ENCODE peak calls at places on chromosome 1, in ten cellular contexts. One of them, this sample, is unnamed. For H3K9me3, the result is how much of the 10 kb centered on the place peaks cover.

GRCh38 chr1:87221008-87221407 is 107.7 kb upstream of the LMO4 start:
- DNase-seq in aorta: no peak
- DNase-seq in ascending aorta: no peak
- DNase-seq in lung: no peak
- DNase-seq in SK-N-SH: no peak
- DNase-seq in suprapubic skin: no peak
- DNase-seq in colonic mucosa: no peak
- DNase-seq in heart left ventricle: no peak
- DNase-seq in small intestine: no peak
- DNase-seq in OCI-LY7: no peak
- DNase-seq in this sample: no peak

GRCh38 chr1:219938706-219939105 is 10.3 kb upstream of the SLC30A10 start:
- DNase-seq in aorta: no peak
- DNase-seq in ascending aorta: no peak
- DNase-seq in lung: no peak
- DNase-seq in SK-N-SH: no peak
- DNase-seq in suprapubic skin: no peak
- DNase-seq in colonic mucosa: no peak
- DNase-seq in heart left ventricle: no peak
- DNase-seq in small intestine: peak
- DNase-seq in OCI-LY7: no peak
- DNase-seq in this sample: peak

GRCh38 chr1:81109038-81109437 is 691.7 kb upstream of the ADGRL2 start:
- DNase-seq in aorta: no peak
- DNase-seq in ascending aorta: no peak
- DNase-seq in lung: no peak
- DNase-seq in SK-N-SH: no peak
- DNase-seq in suprapubic skin: no peak
- DNase-seq in colonic mucosa: no peak
- DNase-seq in heart left ventricle: no peak
- DNase-seq in small intestine: no peak
- DNase-seq in OCI-LY7: no peak
- DNase-seq in this sample: no peak

GRCh38 chr1:160149706-160150105 is 1.7 kb upstream of the ATP1A4 start:
- DNase-seq in aorta: no peak
- DNase-seq in ascending aorta: no peak
- DNase-seq in lung: no peak
- DNase-seq in SK-N-SH: no peak
- DNase-seq in suprapubic skin: no peak
- DNase-seq in colonic mucosa: no peak
- DNase-seq in heart left ventricle: no peak
- DNase-seq in small intestine: no peak
- DNase-seq in OCI-LY7: no peak
- DNase-seq in this sample: no peak

GRCh38 chr1:206035027-206035426 is 11.3 kb upstream of the CTSE start:
- DNase-seq in aorta: no peak
- DNase-seq in ascending aorta: no peak
- DNase-seq in lung: no peak
- DNase-seq in SK-N-SH: no peak
- DNase-seq in suprapubic skin: no peak
- DNase-seq in colonic mucosa: peak
- DNase-seq in heart left ventricle: no peak
- DNase-seq in small intestine: peak
- DNase-seq in OCI-LY7: peak
- DNase-seq in this sample: no peak

GRCh38 chr1:38735651-38736161 is 123.9 kb downstream of the RRAGC start:
- DNase-seq in aorta: no peak
- DNase-seq in ascending aorta: no peak
- DNase-seq in lung: no peak
- DNase-seq in SK-N-SH: no peak
- DNase-seq in suprapubic skin: no peak
- DNase-seq in colonic mucosa: no peak
- DNase-seq in heart left ventricle: no peak
- DNase-seq in small intestine: no peak
- DNase-seq in OCI-LY7: no peak
- DNase-seq in this sample: no peak

GRCh38 chr1:160620942-160621632 is 25.8 kb downstream of the SLAMF1 start:
- DNase-seq in aorta: no peak
- DNase-seq in ascending aorta: no peak
- DNase-seq in lung: no peak
- DNase-seq in SK-N-SH: no peak
- DNase-seq in suprapubic skin: no peak
- DNase-seq in colonic mucosa: no peak
- DNase-seq in heart left ventricle: no peak
- DNase-seq in small intestine: no peak
- DNase-seq in OCI-LY7: no peak
- DNase-seq in this sample: no peak

GRCh38 chr1:32861904-32862698 is 8.6 kb downstream of the FNDC5 start:
- DNase-seq in aorta: peak
- DNase-seq in ascending aorta: peak
- DNase-seq in lung: no peak
- DNase-seq in SK-N-SH: no peak
- DNase-seq in suprapubic skin: no peak
- DNase-seq in colonic mucosa: no peak
- DNase-seq in heart left ventricle: no peak
- DNase-seq in small intestine: no peak
- DNase-seq in OCI-LY7: no peak
- DNase-seq in this sample: no peak

GRCh38 chr1:223341111-223341510 is 22.9 kb downstream of the SUSD4 start:
- DNase-seq in aorta: no peak
- DNase-seq in ascending aorta: no peak
- DNase-seq in lung: no peak
- DNase-seq in SK-N-SH: no peak
- DNase-seq in suprapubic skin: no peak
- DNase-seq in colonic mucosa: no peak
- DNase-seq in heart left ventricle: peak
- DNase-seq in small intestine: no peak
- DNase-seq in OCI-LY7: no peak
- DNase-seq in this sample: no peak

GRCh38 chr1:61420909-61421835 is 303.8 kb downstream of the TM2D1 start:
- DNase-seq in aorta: no peak
- DNase-seq in ascending aorta: no peak
- DNase-seq in lung: no peak
- DNase-seq in SK-N-SH: no peak
- DNase-seq in suprapubic skin: no peak
- DNase-seq in colonic mucosa: no peak
- DNase-seq in heart left ventricle: peak
- DNase-seq in small intestine: no peak
- DNase-seq in OCI-LY7: no peak
- DNase-seq in this sample: no peak

GRCh38 chr1:185297986-185298385 is 19.1 kb downstream of the IVNS1ABP start:
- DNase-seq in aorta: no peak
- DNase-seq in ascending aorta: no peak
- DNase-seq in lung: no peak
- DNase-seq in SK-N-SH: no peak
- DNase-seq in suprapubic skin: no peak
- DNase-seq in colonic mucosa: no peak
- DNase-seq in heart left ventricle: no peak
- DNase-seq in small intestine: no peak
- DNase-seq in OCI-LY7: no peak
- DNase-seq in this sample: no peak

GRCh38 chr1:22508329-22508728 is 55.0 kb upstream of the EPHA8 start:
- DNase-seq in aorta: no peak
- DNase-seq in ascending aorta: no peak
- DNase-seq in lung: no peak
- DNase-seq in SK-N-SH: no peak
- DNase-seq in suprapubic skin: no peak
- DNase-seq in colonic mucosa: no peak
- DNase-seq in heart left ventricle: no peak
- DNase-seq in small intestine: no peak
- DNase-seq in OCI-LY7: no peak
- DNase-seq in this sample: no peak

GRCh38 chr1:5771788-5772187 is 220.4 kb downstream of the NPHP4 start:
- DNase-seq in aorta: no peak
- DNase-seq in ascending aorta: no peak
- DNase-seq in lung: no peak
- DNase-seq in SK-N-SH: no peak
- DNase-seq in suprapubic skin: no peak
- DNase-seq in colonic mucosa: no peak
- DNase-seq in heart left ventricle: peak
- DNase-seq in small intestine: no peak
- DNase-seq in OCI-LY7: no peak
- DNase-seq in this sample: no peak
- H3K9me3 ChIP-seq in aorta: under half
- H3K9me3 ChIP-seq in ascending aorta: under half
- H3K9me3 ChIP-seq in lung: under half
- H3K9me3 ChIP-seq in SK-N-SH: under half
- H3K9me3 ChIP-seq in suprapubic skin: under half
- H3K9me3 ChIP-seq in colonic mucosa: under half
- H3K9me3 ChIP-seq in heart left ventricle: under half
- H3K9me3 ChIP-seq in small intestine: under half
- H3K9me3 ChIP-seq in OCI-LY7: under half
- H3K9me3 ChIP-seq in this sample: under half

GRCh38 chr1:228242313-228242864 is 34.5 kb downstream of the OBSCN start:
- DNase-seq in aorta: no peak
- DNase-seq in ascending aorta: no peak
- DNase-seq in lung: no peak
- DNase-seq in SK-N-SH: no peak
- DNase-seq in suprapubic skin: no peak
- DNase-seq in colonic mucosa: no peak
- DNase-seq in heart left ventricle: no peak
- DNase-seq in small intestine: no peak
- DNase-seq in OCI-LY7: peak
- DNase-seq in this sample: no peak
- H3K9me3 ChIP-seq in aorta: under half
- H3K9me3 ChIP-seq in ascending aorta: half or more
- H3K9me3 ChIP-seq in lung: under half
- H3K9me3 ChIP-seq in SK-N-SH: under half
- H3K9me3 ChIP-seq in suprapubic skin: under half
- H3K9me3 ChIP-seq in colonic mucosa: under half
- H3K9me3 ChIP-seq in heart left ventricle: under half
- H3K9me3 ChIP-seq in small intestine: under half
- H3K9me3 ChIP-seq in OCI-LY7: half or more
- H3K9me3 ChIP-seq in this sample: under half

GRCh38 chr1:152348447-152348846 is 11.4 kb downstream of the FLG2 start:
- DNase-seq in aorta: no peak
- DNase-seq in ascending aorta: no peak
- DNase-seq in lung: no peak
- DNase-seq in SK-N-SH: no peak
- DNase-seq in suprapubic skin: no peak
- DNase-seq in colonic mucosa: no peak
- DNase-seq in heart left ventricle: no peak
- DNase-seq in small intestine: no peak
- DNase-seq in OCI-LY7: peak
- DNase-seq in this sample: no peak

GRCh38 chr1:152344463-152344862 is 15.3 kb downstream of the FLG2 start:
- DNase-seq in aorta: no peak
- DNase-seq in ascending aorta: no peak
- DNase-seq in lung: no peak
- DNase-seq in SK-N-SH: no peak
- DNase-seq in suprapubic skin: no peak
- DNase-seq in colonic mucosa: no peak
- DNase-seq in heart left ventricle: no peak
- DNase-seq in small intestine: no peak
- DNase-seq in OCI-LY7: no peak
- DNase-seq in this sample: no peak

GRCh38 chr1:152347116-152347728 is 12.6 kb downstream of the FLG2 start:
- DNase-seq in aorta: no peak
- DNase-seq in ascending aorta: no peak
- DNase-seq in lung: no peak
- DNase-seq in SK-N-SH: peak
- DNase-seq in suprapubic skin: no peak
- DNase-seq in colonic mucosa: peak
- DNase-seq in heart left ventricle: no peak
- DNase-seq in small intestine: peak
- DNase-seq in OCI-LY7: peak
- DNase-seq in this sample: no peak

DNA sequence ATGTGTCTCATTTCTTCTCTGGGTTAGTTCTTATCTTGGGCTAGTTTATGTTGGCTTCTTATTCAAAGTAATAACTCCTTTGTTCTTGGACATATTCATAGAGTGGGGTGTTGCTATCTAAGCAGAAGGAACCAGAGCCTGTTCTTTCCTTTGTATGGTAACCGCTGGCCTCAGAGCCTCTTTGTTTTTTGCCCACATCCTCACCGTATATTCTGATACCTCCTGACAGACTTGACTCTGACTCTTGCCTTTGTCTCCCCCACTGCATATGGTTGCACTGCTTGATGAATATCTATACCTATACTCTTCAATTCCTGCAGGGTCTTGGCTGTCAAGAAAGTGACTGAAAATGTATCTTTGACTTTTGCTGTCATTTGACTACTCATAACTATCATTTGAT is 10.2 kb downstream of the FLG2 start:
- DNase-seq in aorta: no peak
- DNase-seq in ascending aorta: no peak
- DNase-seq in lung: no peak
- DNase-seq in SK-N-SH: no peak
- DNase-seq in suprapubic skin: no peak
- DNase-seq in colonic mucosa: no peak
- DNase-seq in heart left ventricle: no peak
- DNase-seq in small intestine: no peak
- DNase-seq in OCI-LY7: no peak
- DNase-seq in this sample: no peak
- H3K9me3 ChIP-seq in aorta: under half
- H3K9me3 ChIP-seq in ascending aorta: under half
- H3K9me3 ChIP-seq in lung: under half
- H3K9me3 ChIP-seq in SK-N-SH: under half
- H3K9me3 ChIP-seq in suprapubic skin: under half
- H3K9me3 ChIP-seq in colonic mucosa: under half
- H3K9me3 ChIP-seq in heart left ventricle: under half
- H3K9me3 ChIP-seq in small intestine: under half
- H3K9me3 ChIP-seq in OCI-LY7: under half
- H3K9me3 ChIP-seq in this sample: under half

GRCh38 chr1:49435291-49435690 is 588.5 kb downstream of the AGBL4 start:
- DNase-seq in aorta: no peak
- DNase-seq in ascending aorta: no peak
- DNase-seq in lung: no peak
- DNase-seq in SK-N-SH: no peak
- DNase-seq in suprapubic skin: no peak
- DNase-seq in colonic mucosa: no peak
- DNase-seq in heart left ventricle: no peak
- DNase-seq in small intestine: no peak
- DNase-seq in OCI-LY7: no peak
- DNase-seq in this sample: no peak
- H3K9me3 ChIP-seq in aorta: under half
- H3K9me3 ChIP-seq in ascending aorta: under half
- H3K9me3 ChIP-seq in lung: under half
- H3K9me3 ChIP-seq in SK-N-SH: under half
- H3K9me3 ChIP-seq in suprapubic skin: under half
- H3K9me3 ChIP-seq in colonic mucosa: under half
- H3K9me3 ChIP-seq in heart left ventricle: under half
- H3K9me3 ChIP-seq in small intestine: under half
- H3K9me3 ChIP-seq in OCI-LY7: under half
- H3K9me3 ChIP-seq in this sample: under half

DNA sequence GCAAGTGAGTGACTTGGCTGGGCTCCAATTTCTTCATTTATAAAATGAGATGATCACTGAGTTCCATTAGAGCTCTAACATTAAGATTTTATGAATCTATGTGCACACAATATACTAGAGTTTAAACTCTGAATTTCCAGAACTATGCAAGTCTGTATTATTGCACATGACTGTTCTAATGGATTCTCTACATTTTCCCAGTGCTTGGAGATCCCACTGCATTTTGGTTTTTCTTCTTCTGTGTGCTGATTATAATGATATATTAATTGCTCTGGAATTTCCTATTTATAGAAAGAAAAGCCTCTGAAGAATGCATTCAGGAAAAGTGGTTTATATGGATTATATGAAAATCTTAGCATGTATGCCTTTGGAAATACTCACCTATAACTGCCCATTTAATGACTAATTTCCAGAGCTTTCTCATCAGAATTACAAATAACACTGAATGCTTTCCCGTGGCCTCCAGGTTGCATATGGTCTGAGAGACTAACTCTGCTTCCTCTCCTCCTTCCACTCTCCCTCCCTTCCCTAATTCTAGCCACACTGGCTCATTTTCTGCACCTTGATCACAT is 97.3 kb upstream of the CHRM3 start:
- DNase-seq in aorta: no peak
- DNase-seq in ascending aorta: no peak
- DNase-seq in lung: no peak
- DNase-seq in SK-N-SH: no peak
- DNase-seq in suprapubic skin: no peak
- DNase-seq in colonic mucosa: no peak
- DNase-seq in heart left ventricle: no peak
- DNase-seq in small intestine: peak
- DNase-seq in OCI-LY7: no peak
- DNase-seq in this sample: no peak
- H3K9me3 ChIP-seq in aorta: under half
- H3K9me3 ChIP-seq in ascending aorta: under half
- H3K9me3 ChIP-seq in lung: under half
- H3K9me3 ChIP-seq in SK-N-SH: under half
- H3K9me3 ChIP-seq in suprapubic skin: under half
- H3K9me3 ChIP-seq in colonic mucosa: under half
- H3K9me3 ChIP-seq in heart left ventricle: under half
- H3K9me3 ChIP-seq in small intestine: under half
- H3K9me3 ChIP-seq in OCI-LY7: under half
- H3K9me3 ChIP-seq in this sample: under half